ENCODE peak calls at places on chromosomes 4 and X, in six cellular contexts. P is mucosa of descending colon, T is colonic mucosa, L is spleen, K is lung, W is OCI-LY7. U is an unnamed sample.

GRCh38 chr4:140233811-140234696 is 80.1 kb upstream of the MAML3 start:
- DNase-seq in K (no peak), T (no peak), P (no peak), W (no peak), L (no peak), U (no peak)

GRCh38 chrX:21986596-21986995 is 45.5 kb upstream of the PHEX start:
- DNase-seq in L (no peak), P (no peak), K (no peak), T (no peak), W (no peak), U (no peak)

GRCh38 chrX:54529166-54529558 is 857 bp upstream of the GNL3L start:
- DNase-seq in P (no peak), K (no peak), L (no peak), W (no peak), T (no peak), U (no peak)

GRCh38 chr4:73648478-73648877 is 28.2 kb upstream of the RASSF6 start:
- DNase-seq in L (no peak), W (no peak), P (no peak), K (no peak), T (no peak), U (no peak)

GRCh38 chr4:105715692-105716278 is 7.2 kb downstream of the GSTCD start:
- DNase-seq in T (no peak), W (peak; percentile 45), K (no peak), L (no peak), P (no peak), U (peak; percentile 20)

GRCh38 chrX:119401569-119401968 is 2.4 kb downstream of the SLC25A43 start:
- DNase-seq in K (no peak), L (no peak), T (no peak), W (no peak), P (no peak), U (no peak)

GRCh38 chrX:136694491-136695087 is 46.6 kb downstream of the CD40LG start:
- DNase-seq in L (no peak), P (no peak), T (no peak), K (no peak), W (peak; percentile 58), U (peak; percentile 4)

GRCh38 chrX:107924136-107924746 is 57.9 kb downstream of the TEX13B start:
- DNase-seq in K (no peak), L (no peak), P (no peak), W (no peak), T (no peak), U (no peak)

GRCh38 chr4:184061582-184061981 is 156.1 kb downstream of the ENPP6 start:
- DNase-seq in K (no peak), L (no peak), W (no peak), P (no peak), T (no peak), U (no peak)

GRCh38 chr4:168999836-169000235 is 10.2 kb downstream of the CBR4 start:
- DNase-seq in P (no peak), T (no peak), L (no peak), W (no peak), K (no peak), U (no peak)

GRCh38 chrX:151973851-151974335 is 583 bp downstream of the GABRE start:
- DNase-seq in K (peak; percentile 39), W (no peak), T (peak; percentile 32), P (peak; percentile 30), L (no peak), U (no peak)

GRCh38 chr4:4456351-4456750 is 69.4 kb downstream of the NSG1 start:
- DNase-seq in T (no peak), K (no peak), L (no peak), P (no peak), W (no peak), U (no peak)

GRCh38 chr4:108106186-108106585 is 62.5 kb downstream of the LEF1 start:
- DNase-seq in T (no peak), K (no peak), P (no peak), L (no peak), W (no peak), U (no peak)

GRCh38 chrX:19990519-19991349 is at the start of gene BCLAF3:
- DNase-seq in W (peak; percentile 91), T (peak; percentile 88), P (peak; percentile 93), L (peak; percentile 97), K (peak; percentile 88), U (peak; percentile 75)

GRCh38 chrX:19987856-19988255 is 3.0 kb downstream of the BCLAF3 start:
- DNase-seq in P (no peak), T (no peak), L (no peak), K (no peak), W (no peak), U (no peak)

GRCh38 chrX:19986531-19986930 is 4.3 kb downstream of the BCLAF3 start:
- DNase-seq in W (no peak), P (no peak), L (no peak), K (no peak), T (no peak), U (no peak)

GRCh38 chrX:19990225-19990518 is 689 bp downstream of the BCLAF3 start:
- DNase-seq in P (no peak), L (no peak), K (no peak), T (peak; percentile 27), W (no peak), U (no peak)

DNA sequence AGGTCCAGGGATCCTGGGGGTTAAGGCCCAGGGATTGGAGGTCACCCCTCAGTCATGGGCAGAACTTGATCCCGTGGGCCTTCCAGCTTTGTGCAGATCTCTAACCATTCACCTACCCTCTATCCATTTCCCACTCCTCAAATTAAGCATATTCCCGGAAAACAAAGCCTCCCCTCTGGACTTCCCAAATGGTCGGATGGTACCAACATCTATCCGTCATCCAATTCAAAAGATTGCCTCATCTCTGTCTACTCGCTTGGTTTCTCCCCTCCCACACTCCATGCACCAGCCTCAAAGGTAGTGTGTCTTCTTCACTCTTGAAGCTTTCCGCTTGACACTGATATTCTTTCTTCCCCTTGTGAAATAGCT is 473 bp upstream of the BCLAF3 start:
- DNase-seq in P (no peak), W (peak; percentile 8), L (no peak), K (no peak), T (no peak), U (no peak)
- H3K4me3 ChIP-seq in P (no peak overlapping the region), W (peak overlapping the region; percentile 60), L (peak overlapping the region; percentile 88), K (no peak overlapping the region), T (peak overlapping the region; percentile 1), U (peak overlapping the region; percentile 53)

GRCh38 chr4:88391703-88392102 is 13.1 kb downstream of the HERC6 start:
- DNase-seq in P (no peak), K (no peak), W (no peak), T (no peak), L (no peak), U (no peak)
- H3K4me1 ChIP-seq in P (no peaks in the 10 kb centered on the region), K (no peaks in the 10 kb centered on the region), W (no peaks in the 10 kb centered on the region), T (no peaks in the 10 kb centered on the region), L (no peaks in the 10 kb centered on the region), U (no peaks in the 10 kb centered on the region)

DNA sequence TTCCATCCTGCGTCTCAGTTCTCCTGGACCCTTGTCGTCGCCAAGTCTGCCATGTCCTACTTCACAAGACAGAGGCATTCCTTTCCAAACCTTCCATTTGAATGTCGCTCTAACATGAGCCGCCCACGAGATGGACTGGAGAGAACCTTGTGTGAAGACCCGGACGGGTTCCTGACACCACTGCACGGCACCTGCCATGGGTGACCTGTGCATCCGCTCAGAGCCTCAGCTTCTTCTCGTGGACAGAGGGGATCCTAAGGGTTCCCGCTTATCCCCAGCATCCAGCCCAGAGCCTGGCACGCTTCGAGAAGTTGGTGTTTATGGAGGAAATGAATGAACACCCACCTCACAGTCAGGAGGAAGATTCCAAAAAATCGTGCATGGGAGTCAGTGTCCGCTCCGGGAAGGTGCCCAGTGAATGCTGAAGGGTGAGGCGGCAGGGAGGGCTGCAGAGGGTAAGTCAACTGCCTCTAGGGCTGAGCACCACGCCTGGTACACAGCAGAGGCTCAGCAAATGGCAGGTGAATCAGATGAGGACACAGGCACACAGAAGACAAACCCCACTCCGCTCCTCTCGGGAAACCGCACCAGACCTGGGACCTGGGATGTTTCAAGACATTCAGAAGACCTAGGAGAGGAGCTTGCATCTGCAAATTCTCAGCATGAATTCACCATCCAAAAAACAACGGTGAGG is 52.6 kb downstream of the WFS1 start:
- DNase-seq in W (no peak), T (no peak), P (no peak), K (no peak), L (no peak), U (no peak)
- H3K4me3 ChIP-seq in W (no peak overlapping the region), T (no peak overlapping the region), P (no peak overlapping the region), K (no peak overlapping the region), L (no peak overlapping the region), U (no peak overlapping the region)

DNA sequence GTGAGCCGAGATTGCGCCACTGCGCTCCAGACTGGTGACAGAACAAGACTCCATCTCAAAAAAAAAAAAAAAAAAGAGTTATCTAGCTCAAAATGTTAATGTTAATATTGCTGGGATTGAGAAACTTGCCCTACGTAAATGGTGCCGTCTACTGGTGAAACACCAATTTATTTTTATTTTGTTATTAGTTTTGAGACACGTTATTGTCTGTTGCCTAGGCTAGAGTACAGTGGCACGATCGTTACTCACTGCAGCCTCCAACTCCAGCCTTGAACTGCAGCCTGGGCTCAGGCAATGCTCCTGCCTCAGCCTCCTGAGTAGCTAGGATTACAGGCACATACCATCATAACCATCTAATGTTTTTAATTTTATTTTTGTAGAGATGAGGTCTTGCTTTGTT is 262.8 kb downstream of the BMPR1B start:
- DNase-seq in P (no peak), K (no peak), L (no peak), W (no peak), T (no peak), U (no peak)
- H3K4me1 ChIP-seq in P (no peaks in the 10 kb centered on the region), K (no peaks in the 10 kb centered on the region), L (no peaks in the 10 kb centered on the region), W (no peaks in the 10 kb centered on the region), T (no peaks in the 10 kb centered on the region), U (no peaks in the 10 kb centered on the region)

GRCh38 chr4:826508-827208 is 729 bp upstream of the CPLX1 start:
- DNase-seq in W (no peak), T (no peak), K (no peak), L (no peak), P (peak; percentile 24), U (no peak)
- H3K4me3 ChIP-seq in W (no peak overlapping the region), T (no peak overlapping the region), K (no peak overlapping the region), L (peak overlapping the region; percentile 50), P (no peak overlapping the region), U (no peak overlapping the region)

GRCh38 chr4:152188801-152189200 is 347.1 kb downstream of the FBXW7 start:
- DNase-seq in L (no peak), W (no peak), P (no peak), K (no peak), T (no peak), U (no peak)

GRCh38 chr4:152185786-152186540 is 349.9 kb downstream of the FBXW7 start:
- DNase-seq in L (no peak), W (no peak), T (no peak), K (no peak), P (no peak), U (no peak)

GRCh38 chr4:152189451-152190179 is 346.3 kb downstream of the FBXW7 start:
- DNase-seq in P (no peak), T (no peak), W (peak; percentile 54), L (no peak), K (no peak), U (no peak)

GRCh38 chr4:152190907-152191306 is 345.0 kb downstream of the FBXW7 start:
- DNase-seq in L (no peak), K (no peak), T (no peak), W (no peak), P (no peak), U (no peak)

DNA sequence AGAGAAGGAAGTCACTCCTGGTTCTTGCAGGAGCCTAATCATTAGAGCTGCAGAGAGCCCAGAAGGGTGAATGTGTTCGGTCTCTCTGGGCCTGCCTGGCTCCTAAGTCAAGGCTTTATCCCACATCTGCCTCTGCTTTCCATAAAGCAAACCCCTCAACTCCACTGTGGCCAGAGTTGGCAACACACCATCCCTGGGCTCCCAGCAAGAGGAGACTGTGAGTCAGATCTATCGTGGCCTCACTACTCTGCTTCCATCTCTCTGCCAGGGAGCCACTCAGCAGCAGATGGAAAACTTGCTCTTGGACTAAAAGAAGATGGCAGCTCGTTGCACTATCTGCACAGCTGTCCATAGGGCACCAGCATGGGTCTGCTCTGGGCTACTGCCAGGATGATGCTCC is 348.2 kb downstream of the FBXW7 start:
- DNase-seq in P (no peak), K (no peak), L (no peak), W (no peak), T (no peak), U (no peak)
- H3K4me1 ChIP-seq in P (no peaks in the 10 kb centered on the region), K (no peaks in the 10 kb centered on the region), L (no peaks in the 10 kb centered on the region), W (peaks cover 14% of the 10 kb centered on the region), T (no peaks in the 10 kb centered on the region), U (peaks cover 8% of the 10 kb centered on the region)

U was measured in CD4-positive, CD25-positive, alpha-beta regulatory T cell.